ENCODE peak calls at places on chromosomes 13 and 19, in nine cellular contexts. One of them, this sample, is unnamed.

GRCh38 chr19:703651-704446 is 4.9 kb upstream of the PALM start:
- DNase-seq in tibial artery: peak; percentile 72
- DNase-seq in ovary: peak; percentile 89
- DNase-seq in fibroblast of villous mesenchyme: peak; percentile 58
- DNase-seq in transverse colon: peak; percentile 84
- DNase-seq in DND-41: peak; percentile 47
- DNase-seq in uterus: peak; percentile 77
- DNase-seq in neural progenitor cell: peak; percentile 86
- DNase-seq in fibroblast of mammary gland: peak; percentile 14
- DNase-seq in this sample: peak; percentile 71

GRCh38 chr13:106507560-106508274 is 27.7 kb downstream of the EFNB2 start:
- DNase-seq in tibial artery: no peak
- DNase-seq in ovary: no peak
- DNase-seq in fibroblast of villous mesenchyme: peak; percentile 96
- DNase-seq in transverse colon: no peak
- DNase-seq in DND-41: peak; percentile 64
- DNase-seq in uterus: no peak
- DNase-seq in neural progenitor cell: peak; percentile 24
- DNase-seq in fibroblast of mammary gland: peak; percentile 97
- DNase-seq in this sample: peak; percentile 99

GRCh38 chr13:96551540-96551939 is 442.7 kb downstream of the OXGR1 start:
- DNase-seq in tibial artery: no peak
- DNase-seq in ovary: no peak
- DNase-seq in fibroblast of villous mesenchyme: no peak
- DNase-seq in transverse colon: no peak
- DNase-seq in DND-41: no peak
- DNase-seq in uterus: no peak
- DNase-seq in neural progenitor cell: no peak
- DNase-seq in fibroblast of mammary gland: no peak
- DNase-seq in this sample: no peak

GRCh38 chr13:111919286-111919685 is 147.7 kb upstream of the SOX1 start:
- DNase-seq in tibial artery: no peak
- DNase-seq in ovary: no peak
- DNase-seq in fibroblast of villous mesenchyme: no peak
- DNase-seq in transverse colon: no peak
- DNase-seq in DND-41: no peak
- DNase-seq in uterus: no peak
- DNase-seq in neural progenitor cell: no peak
- DNase-seq in fibroblast of mammary gland: no peak
- DNase-seq in this sample: no peak

GRCh38 chr19:20067898-20068297 is 9.9 kb upstream of the ZNF90 start:
- DNase-seq in tibial artery: no peak
- DNase-seq in ovary: no peak
- DNase-seq in fibroblast of villous mesenchyme: no peak
- DNase-seq in transverse colon: no peak
- DNase-seq in DND-41: no peak
- DNase-seq in uterus: no peak
- DNase-seq in neural progenitor cell: no peak
- DNase-seq in fibroblast of mammary gland: no peak
- DNase-seq in this sample: no peak

GRCh38 chr13:34849406-34849805 is 92.7 kb upstream of the NBEA start:
- DNase-seq in tibial artery: no peak
- DNase-seq in ovary: no peak
- DNase-seq in fibroblast of villous mesenchyme: no peak
- DNase-seq in transverse colon: no peak
- DNase-seq in DND-41: no peak
- DNase-seq in uterus: no peak
- DNase-seq in neural progenitor cell: no peak
- DNase-seq in fibroblast of mammary gland: no peak
- DNase-seq in this sample: no peak

GRCh38 chr19:30664358-30665058 is 292.3 kb downstream of the ZNF536 start:
- DNase-seq in tibial artery: no peak
- DNase-seq in ovary: no peak
- DNase-seq in fibroblast of villous mesenchyme: peak; percentile 3
- DNase-seq in transverse colon: no peak
- DNase-seq in DND-41: no peak
- DNase-seq in uterus: no peak
- DNase-seq in neural progenitor cell: peak; percentile 76
- DNase-seq in fibroblast of mammary gland: peak; percentile 19
- DNase-seq in this sample: peak; percentile 43

GRCh38 chr19:30587869-30588268 is 215.7 kb downstream of the ZNF536 start:
- DNase-seq in tibial artery: no peak
- DNase-seq in ovary: no peak
- DNase-seq in fibroblast of villous mesenchyme: no peak
- DNase-seq in transverse colon: no peak
- DNase-seq in DND-41: no peak
- DNase-seq in uterus: no peak
- DNase-seq in neural progenitor cell: no peak
- DNase-seq in fibroblast of mammary gland: no peak
- DNase-seq in this sample: no peak

GRCh38 chr13:101258071-101258470 is 158.2 kb downstream of the NALCN start:
- DNase-seq in tibial artery: no peak
- DNase-seq in ovary: no peak
- DNase-seq in fibroblast of villous mesenchyme: peak; percentile 76
- DNase-seq in transverse colon: no peak
- DNase-seq in DND-41: peak; percentile 65
- DNase-seq in uterus: no peak
- DNase-seq in neural progenitor cell: peak; percentile 19
- DNase-seq in fibroblast of mammary gland: peak; percentile 92
- DNase-seq in this sample: peak; percentile 86

GRCh38 chr13:30017880-30018279 is 167.5 kb upstream of the UBL3 start:
- DNase-seq in tibial artery: no peak
- DNase-seq in ovary: no peak
- DNase-seq in fibroblast of villous mesenchyme: no peak
- DNase-seq in transverse colon: no peak
- DNase-seq in DND-41: no peak
- DNase-seq in uterus: no peak
- DNase-seq in neural progenitor cell: peak; percentile 65
- DNase-seq in fibroblast of mammary gland: no peak
- DNase-seq in this sample: peak; percentile 24

GRCh38 chr19:5046339-5047039 is 77.6 kb downstream of the KDM4B start:
- DNase-seq in tibial artery: peak; percentile 54
- DNase-seq in ovary: no peak
- DNase-seq in fibroblast of villous mesenchyme: peak; percentile 59
- DNase-seq in transverse colon: peak; percentile 74
- DNase-seq in DND-41: no peak
- DNase-seq in uterus: no peak
- DNase-seq in neural progenitor cell: no peak
- DNase-seq in fibroblast of mammary gland: no peak
- DNase-seq in this sample: peak; percentile 34

GRCh38 chr13:109682534-109683244 is 103.7 kb downstream of the IRS2 start:
- DNase-seq in tibial artery: no peak
- DNase-seq in ovary: no peak
- DNase-seq in fibroblast of villous mesenchyme: no peak
- DNase-seq in transverse colon: no peak
- DNase-seq in DND-41: no peak
- DNase-seq in uterus: no peak
- DNase-seq in neural progenitor cell: no peak
- DNase-seq in fibroblast of mammary gland: no peak
- DNase-seq in this sample: no peak

GRCh38 chr13:42747399-42747873 is 33.9 kb upstream of the FAM216B start:
- DNase-seq in tibial artery: no peak
- DNase-seq in ovary: no peak
- DNase-seq in fibroblast of villous mesenchyme: peak; percentile 99
- DNase-seq in transverse colon: no peak
- DNase-seq in DND-41: no peak
- DNase-seq in uterus: no peak
- DNase-seq in neural progenitor cell: no peak
- DNase-seq in fibroblast of mammary gland: peak; percentile 99
- DNase-seq in this sample: peak; percentile 100

GRCh38 chr19:801861-802496 is 4.7 kb downstream of the PTBP1 start:
- DNase-seq in tibial artery: no peak
- DNase-seq in ovary: peak; percentile 63
- DNase-seq in fibroblast of villous mesenchyme: no peak
- DNase-seq in transverse colon: no peak
- DNase-seq in DND-41: no peak
- DNase-seq in uterus: no peak
- DNase-seq in neural progenitor cell: no peak
- DNase-seq in fibroblast of mammary gland: peak; percentile 71
- DNase-seq in this sample: peak; percentile 64

GRCh38 chr13:24929196-24929595 is 165.2 kb downstream of the RNF17 start:
- DNase-seq in tibial artery: no peak
- DNase-seq in ovary: no peak
- DNase-seq in fibroblast of villous mesenchyme: no peak
- DNase-seq in transverse colon: no peak
- DNase-seq in DND-41: no peak
- DNase-seq in uterus: no peak
- DNase-seq in neural progenitor cell: no peak
- DNase-seq in fibroblast of mammary gland: no peak
- DNase-seq in this sample: no peak

GRCh38 chr13:24927810-24928404 is 163.9 kb downstream of the RNF17 start:
- DNase-seq in tibial artery: no peak
- DNase-seq in ovary: no peak
- DNase-seq in fibroblast of villous mesenchyme: no peak
- DNase-seq in transverse colon: no peak
- DNase-seq in DND-41: no peak
- DNase-seq in uterus: no peak
- DNase-seq in neural progenitor cell: no peak
- DNase-seq in fibroblast of mammary gland: no peak
- DNase-seq in this sample: no peak

DNA sequence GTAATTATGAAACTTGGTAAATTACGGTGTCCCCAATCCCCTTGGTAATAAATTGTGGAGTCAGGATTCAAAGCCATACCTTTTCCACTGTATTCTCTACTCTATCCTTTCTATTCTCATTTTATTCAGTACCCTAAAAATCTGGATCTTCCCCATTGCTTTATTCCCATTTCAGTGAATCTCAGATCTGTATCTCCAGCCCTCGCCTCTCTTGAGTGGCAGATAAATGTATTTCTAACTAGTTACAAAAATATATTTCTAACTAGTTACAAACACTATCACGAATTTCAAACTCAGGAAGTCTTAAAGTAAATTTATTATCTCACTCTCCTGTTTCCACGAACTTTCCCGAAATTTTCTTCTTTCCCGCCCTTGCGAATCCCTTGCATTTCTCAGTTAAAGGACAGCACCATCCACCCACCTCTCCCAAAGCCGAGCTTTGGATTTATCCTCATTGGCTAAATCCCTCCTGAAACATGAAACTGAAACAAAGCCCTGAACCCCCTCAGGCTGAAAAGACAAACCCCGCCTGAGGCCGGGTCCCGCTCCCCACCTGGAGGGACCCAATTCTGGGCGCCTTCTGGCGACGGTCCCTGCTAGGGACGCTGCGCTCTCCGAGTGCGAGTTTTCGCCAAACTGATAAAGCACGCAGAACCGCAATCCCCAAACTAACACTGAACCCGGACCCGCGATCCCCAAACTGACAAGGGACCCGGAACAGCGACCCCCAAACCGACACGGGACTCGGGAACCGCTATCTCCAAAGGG is 164.3 kb upstream of the PABPC3 start:
- DNase-seq in tibial artery: no peak
- DNase-seq in ovary: no peak
- DNase-seq in fibroblast of villous mesenchyme: no peak
- DNase-seq in transverse colon: no peak
- DNase-seq in DND-41: no peak
- DNase-seq in uterus: no peak
- DNase-seq in neural progenitor cell: peak; percentile 65
- DNase-seq in fibroblast of mammary gland: no peak
- DNase-seq in this sample: no peak
- H3K4me3 ChIP-seq in tibial artery: no peak overlapping the region
- H3K4me3 ChIP-seq in ovary: no peak overlapping the region
- H3K4me3 ChIP-seq in fibroblast of villous mesenchyme: no peak overlapping the region
- H3K4me3 ChIP-seq in transverse colon: no peak overlapping the region
- H3K4me3 ChIP-seq in DND-41: no peak overlapping the region
- H3K4me3 ChIP-seq in uterus: no peak overlapping the region
- H3K4me3 ChIP-seq in neural progenitor cell: peak overlapping the region; percentile 44
- H3K4me3 ChIP-seq in fibroblast of mammary gland: no peak overlapping the region
- H3K4me3 ChIP-seq in this sample: peak overlapping the region; percentile 16

GRCh38 chr13:88000239-88000638 is 329.1 kb downstream of the SLITRK5 start:
- DNase-seq in tibial artery: no peak
- DNase-seq in ovary: no peak
- DNase-seq in fibroblast of villous mesenchyme: no peak
- DNase-seq in transverse colon: no peak
- DNase-seq in DND-41: no peak
- DNase-seq in uterus: no peak
- DNase-seq in neural progenitor cell: no peak
- DNase-seq in fibroblast of mammary gland: peak; percentile 9
- DNase-seq in this sample: no peak
- TF ChIP-seq CTCF in tibial artery: no peak
- TF ChIP-seq CTCF in ovary: no peak
- TF ChIP-seq CTCF in fibroblast of villous mesenchyme: no peak
- TF ChIP-seq CTCF in transverse colon: no peak
- TF ChIP-seq CTCF in DND-41: no peak
- TF ChIP-seq CTCF in uterus: no peak
- TF ChIP-seq CTCF in neural progenitor cell: no peak
- TF ChIP-seq CTCF in fibroblast of mammary gland: peak; percentile 4
- TF ChIP-seq CTCF in this sample: no peak

GRCh38 chr19:49441210-49441959 is at the start of gene SLC17A7:
- DNase-seq in tibial artery: peak; percentile 72
- DNase-seq in ovary: no peak
- DNase-seq in fibroblast of villous mesenchyme: no peak
- DNase-seq in transverse colon: peak; percentile 34
- DNase-seq in DND-41: peak; percentile 30
- DNase-seq in uterus: peak; percentile 72
- DNase-seq in neural progenitor cell: peak; percentile 86
- DNase-seq in fibroblast of mammary gland: no peak
- DNase-seq in this sample: no peak

GRCh38 chr19:49442793-49443365 is 1.6 kb upstream of the SLC17A7 start:
- DNase-seq in tibial artery: peak; percentile 96
- DNase-seq in ovary: peak; percentile 85
- DNase-seq in fibroblast of villous mesenchyme: peak; percentile 87
- DNase-seq in transverse colon: peak; percentile 96
- DNase-seq in DND-41: peak; percentile 37
- DNase-seq in uterus: peak; percentile 95
- DNase-seq in neural progenitor cell: peak; percentile 99
- DNase-seq in fibroblast of mammary gland: peak; percentile 86
- DNase-seq in this sample: peak; percentile 73

GRCh38 chr19:49442354-49442753 is 1.0 kb upstream of the SLC17A7 start:
- DNase-seq in tibial artery: peak; percentile 69
- DNase-seq in ovary: no peak
- DNase-seq in fibroblast of villous mesenchyme: no peak
- DNase-seq in transverse colon: peak; percentile 33
- DNase-seq in DND-41: no peak
- DNase-seq in uterus: peak; percentile 65
- DNase-seq in neural progenitor cell: peak; percentile 67
- DNase-seq in fibroblast of mammary gland: no peak
- DNase-seq in this sample: no peak

GRCh38 chr19:49440439-49441209 is 703 bp downstream of the SLC17A7 start:
- DNase-seq in tibial artery: no peak
- DNase-seq in ovary: no peak
- DNase-seq in fibroblast of villous mesenchyme: no peak
- DNase-seq in transverse colon: no peak
- DNase-seq in DND-41: no peak
- DNase-seq in uterus: no peak
- DNase-seq in neural progenitor cell: no peak
- DNase-seq in fibroblast of mammary gland: no peak
- DNase-seq in this sample: no peak

GRCh38 chr19:49441960-49442350 is 628 bp upstream of the SLC17A7 start:
- DNase-seq in tibial artery: no peak
- DNase-seq in ovary: no peak
- DNase-seq in fibroblast of villous mesenchyme: no peak
- DNase-seq in transverse colon: no peak
- DNase-seq in DND-41: no peak
- DNase-seq in uterus: no peak
- DNase-seq in neural progenitor cell: no peak
- DNase-seq in fibroblast of mammary gland: no peak
- DNase-seq in this sample: no peak
- H3K4me3 ChIP-seq in tibial artery: peak overlapping the region; percentile 57
- H3K4me3 ChIP-seq in ovary: no peak overlapping the region
- H3K4me3 ChIP-seq in fibroblast of villous mesenchyme: no peak overlapping the region
- H3K4me3 ChIP-seq in transverse colon: no peak overlapping the region
- H3K4me3 ChIP-seq in DND-41: no peak overlapping the region
- H3K4me3 ChIP-seq in uterus: no peak overlapping the region
- H3K4me3 ChIP-seq in neural progenitor cell: peak overlapping the region; percentile 43
- H3K4me3 ChIP-seq in fibroblast of mammary gland: no peak overlapping the region
- H3K4me3 ChIP-seq in this sample: no peak overlapping the region

GRCh38 chr13:69585656-69586055 is 522.0 kb upstream of the ATXN8OS start:
- DNase-seq in tibial artery: no peak
- DNase-seq in ovary: no peak
- DNase-seq in fibroblast of villous mesenchyme: no peak
- DNase-seq in transverse colon: no peak
- DNase-seq in DND-41: no peak
- DNase-seq in uterus: no peak
- DNase-seq in neural progenitor cell: no peak
- DNase-seq in fibroblast of mammary gland: no peak
- DNase-seq in this sample: no peak
- TF ChIP-seq CTCF in tibial artery: no peak
- TF ChIP-seq CTCF in ovary: no peak
- TF ChIP-seq CTCF in fibroblast of villous mesenchyme: no peak
- TF ChIP-seq CTCF in transverse colon: no peak
- TF ChIP-seq CTCF in DND-41: no peak
- TF ChIP-seq CTCF in uterus: no peak
- TF ChIP-seq CTCF in neural progenitor cell: peak; percentile 40
- TF ChIP-seq CTCF in fibroblast of mammary gland: no peak
- TF ChIP-seq CTCF in this sample: no peak